ENCODE peak calls at places on chromosomes 7 and 10, in four cellular contexts. One of them, this sample, is unnamed.

GRCh38 chr7:3260425-3260762 is 40.7 kb upstream of the SDK1 start:
- DNase-seq in KBM-7: no peak
- DNase-seq in colonic mucosa: no peak
- DNase-seq in stromal cell of bone marrow: no peak
- DNase-seq in this sample: no peak

GRCh38 chr7:158776474-158776873 is 52.8 kb downstream of the ESYT2 start:
- DNase-seq in stromal cell of bone marrow: no peak
- DNase-seq in KBM-7: no peak
- DNase-seq in colonic mucosa: no peak
- DNase-seq in this sample: no peak

GRCh38 chr10:44824607-44825006 is 86.5 kb upstream of the TMEM72 start:
- DNase-seq in KBM-7: no peak
- DNase-seq in stromal cell of bone marrow: no peak
- DNase-seq in colonic mucosa: no peak
- DNase-seq in this sample: no peak

GRCh38 chr10:44293842-44294241 is 91.1 kb downstream of the CXCL12 start:
- DNase-seq in colonic mucosa: no peak
- DNase-seq in KBM-7: no peak
- DNase-seq in stromal cell of bone marrow: peak
- DNase-seq in this sample: no peak

GRCh38 chr10:103184615-103185014 is 8.5 kb downstream of the NT5C2 start:
- DNase-seq in colonic mucosa: no peak
- DNase-seq in stromal cell of bone marrow: no peak
- DNase-seq in KBM-7: no peak
- DNase-seq in this sample: no peak

GRCh38 chr7:33243319-33243881 is 114.0 kb downstream of the BBS9 start:
- DNase-seq in colonic mucosa: no peak
- DNase-seq in KBM-7: peak
- DNase-seq in stromal cell of bone marrow: peak
- DNase-seq in this sample: peak

GRCh38 chr10:79282388-79282787 is 64.9 kb upstream of the PPIF start:
- DNase-seq in KBM-7: no peak
- DNase-seq in stromal cell of bone marrow: no peak
- DNase-seq in colonic mucosa: no peak
- DNase-seq in this sample: no peak

GRCh38 chr10:22690614-22691431 is 23.6 kb downstream of the PIP4K2A start:
- DNase-seq in colonic mucosa: no peak
- DNase-seq in stromal cell of bone marrow: no peak
- DNase-seq in KBM-7: no peak
- DNase-seq in this sample: no peak

GRCh38 chr7:4797858-4798705 is 22.7 kb downstream of the AP5Z1 start:
- DNase-seq in stromal cell of bone marrow: no peak
- DNase-seq in KBM-7: peak
- DNase-seq in colonic mucosa: peak
- DNase-seq in this sample: no peak

GRCh38 chr10:100788027-100788900 is 42.9 kb downstream of the PAX2 start:
- DNase-seq in stromal cell of bone marrow: no peak
- DNase-seq in colonic mucosa: no peak
- DNase-seq in KBM-7: no peak
- DNase-seq in this sample: no peak

GRCh38 chr10:46555366-46555712 is 1.1 kb downstream of the GPRIN2 start:
- DNase-seq in KBM-7: no peak
- DNase-seq in stromal cell of bone marrow: no peak
- DNase-seq in colonic mucosa: peak
- DNase-seq in this sample: no peak

GRCh38 chr10:3760083-3760482 is 24.9 kb downstream of the KLF6 start:
- DNase-seq in stromal cell of bone marrow: no peak
- DNase-seq in KBM-7: no peak
- DNase-seq in colonic mucosa: no peak
- DNase-seq in this sample: no peak

GRCh38 chr10:6778992-6779701 is 199.1 kb upstream of the PRKCQ start:
- DNase-seq in colonic mucosa: no peak
- DNase-seq in KBM-7: no peak
- DNase-seq in stromal cell of bone marrow: peak
- DNase-seq in this sample: peak

GRCh38 chr10:13717936-13718772 is 131.4 kb downstream of the PRPF18 start:
- DNase-seq in colonic mucosa: peak
- DNase-seq in KBM-7: peak
- DNase-seq in stromal cell of bone marrow: peak
- DNase-seq in this sample: peak

GRCh38 chr7:104207348-104207730 is 474 bp downstream of the ORC5 start:
- DNase-seq in KBM-7: no peak
- DNase-seq in stromal cell of bone marrow: no peak
- DNase-seq in colonic mucosa: peak
- DNase-seq in this sample: no peak

GRCh38 chr7:132118641-132119040 is 457.6 kb downstream of the PLXNA4 start:
- DNase-seq in colonic mucosa: no peak
- DNase-seq in stromal cell of bone marrow: no peak
- DNase-seq in KBM-7: no peak
- DNase-seq in this sample: no peak

GRCh38 chr7:69067397-69067796 is 530.9 kb upstream of the AUTS2 start:
- DNase-seq in KBM-7: peak
- DNase-seq in colonic mucosa: no peak
- DNase-seq in stromal cell of bone marrow: no peak
- DNase-seq in this sample: no peak

GRCh38 chr10:121696854-121697253 is 98.6 kb upstream of the FGFR2 start:
- DNase-seq in colonic mucosa: peak
- DNase-seq in stromal cell of bone marrow: no peak
- DNase-seq in KBM-7: peak
- DNase-seq in this sample: no peak

GRCh38 chr7:98354511-98355249 is 46.2 kb downstream of the BAIAP2L1 start:
- DNase-seq in stromal cell of bone marrow: peak
- DNase-seq in colonic mucosa: peak
- DNase-seq in KBM-7: no peak
- DNase-seq in this sample: peak

GRCh38 chr10:59176241-59177030 is at the start of gene PHYHIPL:
- DNase-seq in KBM-7: no peak
- DNase-seq in stromal cell of bone marrow: no peak
- DNase-seq in colonic mucosa: no peak
- DNase-seq in this sample: no peak

GRCh38 chr7:123770378-123770777 is 21.6 kb upstream of the WASL start:
- DNase-seq in stromal cell of bone marrow: peak
- DNase-seq in KBM-7: no peak
- DNase-seq in colonic mucosa: no peak
- DNase-seq in this sample: peak

GRCh38 chr7:99791021-99791420 is 7.0 kb upstream of the CYP3A4 start:
- DNase-seq in colonic mucosa: no peak
- DNase-seq in KBM-7: no peak
- DNase-seq in stromal cell of bone marrow: peak
- DNase-seq in this sample: peak

GRCh38 chr7:12771378-12771877 is 84.0 kb downstream of the ARL4A start:
- DNase-seq in KBM-7: no peak
- DNase-seq in stromal cell of bone marrow: no peak
- DNase-seq in colonic mucosa: peak
- DNase-seq in this sample: no peak

GRCh38 chr7:116999316-116999715 is 46.0 kb downstream of the ST7 start:
- DNase-seq in KBM-7: no peak
- DNase-seq in colonic mucosa: no peak
- DNase-seq in stromal cell of bone marrow: no peak
- DNase-seq in this sample: no peak

GRCh38 chr10:451021-451471 is 238.4 kb downstream of the DIP2C start:
- DNase-seq in colonic mucosa: no peak
- DNase-seq in stromal cell of bone marrow: peak
- DNase-seq in KBM-7: peak
- DNase-seq in this sample: no peak

GRCh38 chr7:69364814-69365587 is 233.3 kb upstream of the AUTS2 start:
- DNase-seq in stromal cell of bone marrow: no peak
- DNase-seq in KBM-7: no peak
- DNase-seq in colonic mucosa: no peak
- DNase-seq in this sample: no peak

GRCh38 chr7:30436518-30436917 is 42.1 kb downstream of the NOD1 start:
- DNase-seq in colonic mucosa: no peak
- DNase-seq in KBM-7: no peak
- DNase-seq in stromal cell of bone marrow: no peak
- DNase-seq in this sample: no peak

GRCh38 chr10:35079763-35080162 is 10.4 kb downstream of the CUL2 start:
- DNase-seq in stromal cell of bone marrow: peak
- DNase-seq in KBM-7: no peak
- DNase-seq in colonic mucosa: no peak
- DNase-seq in this sample: peak

GRCh38 chr7:80770675-80771081 is 132.2 kb downstream of the CD36 start:
- DNase-seq in stromal cell of bone marrow: no peak
- DNase-seq in KBM-7: no peak
- DNase-seq in colonic mucosa: no peak
- DNase-seq in this sample: no peak

GRCh38 chr7:132899833-132900232 is 182.1 kb downstream of the CHCHD3 start:
- DNase-seq in colonic mucosa: no peak
- DNase-seq in KBM-7: no peak
- DNase-seq in stromal cell of bone marrow: no peak
- DNase-seq in this sample: no peak

GRCh38 chr10:22710139-22710745 is 4.1 kb downstream of the PIP4K2A start:
- DNase-seq in colonic mucosa: no peak
- DNase-seq in KBM-7: peak
- DNase-seq in stromal cell of bone marrow: no peak
- DNase-seq in this sample: no peak

GRCh38 chr10:92552310-92552709 is 21.6 kb downstream of the IDE start:
- DNase-seq in colonic mucosa: no peak
- DNase-seq in KBM-7: no peak
- DNase-seq in stromal cell of bone marrow: no peak
- DNase-seq in this sample: no peak

GRCh38 chr10:32139223-32140073 is 83.2 kb upstream of the KIF5B start:
- DNase-seq in stromal cell of bone marrow: peak
- DNase-seq in KBM-7: peak
- DNase-seq in colonic mucosa: peak
- DNase-seq in this sample: peak

GRCh38 chr10:15197911-15198310 is 29.4 kb upstream of the NMT2 start:
- DNase-seq in colonic mucosa: no peak
- DNase-seq in KBM-7: no peak
- DNase-seq in stromal cell of bone marrow: no peak
- DNase-seq in this sample: no peak

GRCh38 chr7:12570529-12571461 is at the start of gene SCIN:
- DNase-seq in KBM-7: peak
- DNase-seq in stromal cell of bone marrow: no peak
- DNase-seq in colonic mucosa: peak
- DNase-seq in this sample: no peak

GRCh38 chr7:47651355-47652317 is 69.7 kb upstream of the TNS3 start:
- DNase-seq in colonic mucosa: no peak
- DNase-seq in KBM-7: no peak
- DNase-seq in stromal cell of bone marrow: peak
- DNase-seq in this sample: peak

GRCh38 chr7:158351481-158351880 is 236.1 kb downstream of the PTPRN2 start:
- DNase-seq in colonic mucosa: no peak
- DNase-seq in KBM-7: no peak
- DNase-seq in stromal cell of bone marrow: no peak
- DNase-seq in this sample: no peak

GRCh38 chr10:90746829-90747228 is 111.0 kb downstream of the HTR7 start:
- DNase-seq in stromal cell of bone marrow: no peak
- DNase-seq in colonic mucosa: no peak
- DNase-seq in KBM-7: no peak
- DNase-seq in this sample: no peak

GRCh38 chr10:56624082-56624481 is 263.0 kb upstream of the ZWINT start:
- DNase-seq in KBM-7: no peak
- DNase-seq in stromal cell of bone marrow: no peak
- DNase-seq in colonic mucosa: no peak
- DNase-seq in this sample: no peak

This sample was measured in skeletal muscle cell.